ENCODE peak calls at places on chromosomes 7 and 10, in nine cellular contexts. L is CD8-positive, alpha-beta memory T cell; Z is upper lobe of right lung; X is AG04449; O is GM23248; J is naive thymus-derived CD4-positive, alpha-beta T cell; C is PC-3; I is lower lobe of right lung; Y is skeletal muscle cell. D is an unnamed sample.

GRCh38 chr10:122981066-122981464 is 864 bp downstream of the PSTK start:
- DNase-seq in L (no peak), Z (no peak), X (peak), O (peak), J (no peak), C (peak), I (no peak), Y (peak), D (peak)

GRCh38 chr7:158602905-158603772 is 15.5 kb upstream of the PTPRN2 start:
- DNase-seq in L (no peak), Z (no peak), X (no peak), O (no peak), J (no peak), C (no peak), I (no peak), Y (no peak), D (no peak)

GRCh38 chr10:93461807-93462178 is 20.3 kb downstream of the MYOF start:
- DNase-seq in L (no peak), Z (no peak), X (no peak), O (peak), J (no peak), C (peak), I (no peak), Y (no peak), D (no peak)

GRCh38 chr10:61894150-61894549 is 7.3 kb upstream of the ARID5B start:
- DNase-seq in L (no peak), Z (no peak), X (no peak), O (no peak), J (no peak), C (no peak), I (no peak), Y (no peak), D (no peak)

GRCh38 chr7:155318245-155318644 is 20.6 kb downstream of the INSIG1 start:
- DNase-seq in L (no peak), Z (no peak), X (no peak), O (no peak), J (no peak), C (no peak), I (no peak), Y (no peak), D (no peak)

GRCh38 chr10:34549953-34550352 is 265.1 kb downstream of the PARD3 start:
- DNase-seq in L (no peak), Z (no peak), X (no peak), O (no peak), J (no peak), C (no peak), I (no peak), Y (no peak), D (no peak)

GRCh38 chr7:156999611-157000046 is 10.8 kb downstream of the MNX1 start:
- DNase-seq in L (no peak), Z (peak), X (no peak), O (no peak), J (no peak), C (no peak), I (no peak), Y (no peak), D (no peak)

GRCh38 chr10:95864906-95865813 is 42.6 kb upstream of the CC2D2B start:
- DNase-seq in L (no peak), Z (no peak), X (peak), O (peak), J (peak), C (peak), I (no peak), Y (peak), D (peak)

GRCh38 chr10:99534939-99535763 is 2.4 kb downstream of the NKX2-3 start:
- DNase-seq in L (no peak), Z (no peak), X (no peak), O (peak), J (no peak), C (peak), I (no peak), Y (no peak), D (no peak)

GRCh38 chr7:2980406-2981102 is 63.1 kb downstream of the CARD11 start:
- DNase-seq in L (no peak), Z (peak), X (no peak), O (no peak), J (no peak), C (no peak), I (no peak), Y (no peak), D (no peak)

GRCh38 chr7:51352174-51353145 is 35.9 kb upstream of the COBL start:
- DNase-seq in L (no peak), Z (no peak), X (no peak), O (peak), J (no peak), C (no peak), I (no peak), Y (no peak), D (no peak)

GRCh38 chr10:132096223-132096622 is 30.5 kb downstream of the JAKMIP3 start:
- DNase-seq in L (no peak), Z (no peak), X (no peak), O (peak), J (no peak), C (peak), I (no peak), Y (no peak), D (no peak)

GRCh38 chr7:152989889-152990380 is 230.4 kb downstream of the ACTR3B start:
- DNase-seq in L (no peak), Z (no peak), X (no peak), O (no peak), J (no peak), C (no peak), I (no peak), Y (no peak), D (no peak)

DNA sequence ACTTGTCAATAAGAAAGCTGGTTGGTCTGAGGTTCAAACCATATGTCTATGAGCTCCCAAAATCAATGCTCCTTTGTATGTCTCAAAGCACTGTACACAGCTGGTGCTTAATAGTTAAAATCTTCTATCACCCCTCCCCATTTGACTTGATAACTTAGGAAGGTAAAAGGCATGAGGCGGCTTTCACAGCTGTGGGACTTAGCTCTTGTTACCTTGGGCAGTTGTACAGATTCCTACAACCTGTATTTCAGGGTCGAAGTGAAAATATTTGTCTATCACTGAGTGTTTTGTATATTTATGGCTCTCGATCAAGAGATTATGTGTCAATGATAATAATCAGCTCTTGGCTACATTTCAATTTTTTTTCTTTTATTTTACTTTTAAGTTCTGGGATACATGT is 992 bp upstream of the KIFBP start:
- DNase-seq in L (no peak), Z (no peak), X (no peak), O (no peak), J (no peak), C (peak), I (no peak), Y (no peak), D (no peak)
- H3K4me3 ChIP-seq in L (no peak), Z (no peak), X (no peak), O (peak), J (no peak), C (no peak), I (no peak), Y (no peak), D (no peak)

DNA sequence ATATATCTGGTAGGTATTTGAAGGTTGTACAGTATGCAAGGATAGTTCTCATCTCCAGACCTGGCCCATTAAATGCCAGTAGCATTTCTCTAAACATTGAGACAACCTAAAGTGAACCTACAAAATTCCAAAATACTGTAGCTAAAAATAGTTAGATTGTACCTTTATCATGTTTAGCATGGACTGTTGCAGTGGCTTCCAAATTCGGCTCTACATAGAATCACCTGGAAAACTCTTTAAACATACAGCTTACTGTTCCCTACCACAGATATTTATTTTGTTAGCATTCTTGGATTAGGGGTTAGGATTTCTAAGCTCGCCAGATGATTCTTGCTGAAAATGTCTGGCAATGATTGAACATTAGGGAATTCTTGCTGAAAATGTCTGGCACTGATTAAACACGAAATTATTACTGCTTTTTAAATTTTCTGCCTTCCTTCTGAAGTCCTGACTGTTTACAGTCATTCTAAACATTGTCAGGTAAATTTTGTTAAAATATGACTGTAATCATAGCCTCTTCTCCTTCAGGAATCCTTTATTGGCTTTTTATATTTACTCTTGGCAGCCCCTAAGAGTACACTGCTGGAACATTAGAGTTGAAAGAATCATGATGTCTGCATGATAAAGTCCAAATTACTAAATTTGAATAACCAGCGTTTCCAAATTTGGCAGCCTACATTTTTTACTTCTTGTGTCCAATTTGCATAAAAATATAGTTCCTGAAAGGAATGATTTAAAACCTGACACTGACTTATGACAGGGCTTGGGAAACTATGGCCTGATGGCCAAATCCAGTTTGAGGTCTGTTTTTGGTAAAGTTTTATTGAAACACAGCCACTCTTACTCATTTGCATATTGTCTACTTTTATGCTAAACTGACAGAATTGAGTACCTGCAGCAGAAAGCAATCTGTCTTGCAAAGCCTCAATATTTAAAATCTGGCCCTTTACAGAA is 40.3 kb downstream of the SHOC2 start:
- DNase-seq in L (no peak), Z (no peak), X (no peak), O (peak), J (no peak), C (no peak), I (no peak), Y (no peak), D (no peak)
- H3K4me3 ChIP-seq in L (no peak), Z (no peak), X (no peak), O (no peak), J (no peak), C (no peak), I (no peak), Y (no peak), D (no peak)

GRCh38 chr7:23475579-23475844 is 5.2 kb upstream of the IGF2BP3 start:
- DNase-seq in L (no peak), Z (no peak), X (no peak), O (no peak), J (no peak), C (no peak), I (no peak), Y (no peak), D (no peak)

GRCh38 chr7:23476286-23477169 is 6.2 kb upstream of the IGF2BP3 start:
- DNase-seq in L (no peak), Z (no peak), X (no peak), O (no peak), J (no peak), C (no peak), I (no peak), Y (no peak), D (no peak)

GRCh38 chr7:23473848-23474097 is 3.5 kb upstream of the IGF2BP3 start:
- DNase-seq in L (no peak), Z (no peak), X (no peak), O (no peak), J (no peak), C (no peak), I (no peak), Y (no peak), D (no peak)

GRCh38 chr7:23474098-23474828 is 4.0 kb upstream of the IGF2BP3 start:
- DNase-seq in L (no peak), Z (peak), X (peak), O (peak), J (peak), C (peak), I (peak), Y (peak), D (peak)

DNA sequence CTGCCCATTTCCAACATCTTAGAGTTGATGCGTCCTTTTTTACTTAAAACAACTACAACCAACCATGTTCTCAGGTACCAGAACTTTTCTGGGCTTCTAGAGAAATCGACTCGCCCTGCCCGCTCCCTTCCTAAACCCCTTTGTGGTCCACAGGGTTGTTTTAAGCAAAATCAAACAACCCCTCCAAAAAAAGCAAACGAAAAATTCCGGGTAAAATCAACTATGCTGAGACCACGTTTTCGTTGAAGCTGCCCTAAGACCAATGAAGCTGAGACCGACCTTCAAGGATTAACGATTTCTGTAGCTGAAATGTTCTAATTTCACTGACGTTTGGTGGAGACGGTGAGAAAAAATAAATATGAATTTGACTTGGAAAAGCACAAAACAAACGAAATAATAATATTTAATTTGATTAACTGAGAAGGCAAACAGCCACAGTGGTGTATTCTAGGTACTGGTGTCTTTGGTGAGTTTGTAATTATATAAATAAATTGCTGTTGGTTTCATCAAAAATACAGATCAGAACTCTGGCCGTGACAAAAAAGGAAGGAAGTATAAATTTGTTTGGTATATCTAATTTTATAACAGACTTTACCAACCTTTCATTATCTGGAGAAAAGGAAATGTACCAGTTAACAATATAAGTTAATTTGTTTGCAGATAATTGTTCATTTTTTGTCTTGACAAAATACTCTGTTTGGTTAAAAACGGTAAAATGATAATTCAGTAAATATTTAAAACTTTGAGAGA is 4.7 kb upstream of the IGF2BP3 start:
- DNase-seq in L (no peak), Z (no peak), X (no peak), O (no peak), J (no peak), C (peak), I (no peak), Y (no peak), D (no peak)
- H3K4me3 ChIP-seq in L (no peak), Z (no peak), X (peak), O (peak), J (no peak), C (peak), I (peak), Y (peak), D (no peak)

GRCh38 chr7:7185382-7185989 is 3.1 kb downstream of the C1GALT1 start:
- DNase-seq in L (no peak), Z (no peak), X (no peak), O (no peak), J (no peak), C (no peak), I (no peak), Y (no peak), D (no peak)

GRCh38 chr7:7183061-7183832 is 903 bp downstream of the C1GALT1 start:
- DNase-seq in L (peak), Z (peak), X (no peak), O (peak), J (peak), C (peak), I (peak), Y (no peak), D (no peak)

GRCh38 chr7:7181519-7182155 is 707 bp upstream of the C1GALT1 start:
- DNase-seq in L (peak), Z (peak), X (no peak), O (peak), J (peak), C (peak), I (peak), Y (no peak), D (no peak)

GRCh38 chr7:7182156-7183060 is at the start of gene C1GALT1:
- DNase-seq in L (peak), Z (peak), X (peak), O (peak), J (peak), C (peak), I (peak), Y (peak), D (peak)

GRCh38 chr7:7183833-7184463 is 1.6 kb downstream of the C1GALT1 start:
- DNase-seq in L (no peak), Z (no peak), X (no peak), O (peak), J (no peak), C (peak), I (no peak), Y (no peak), D (no peak)
- H3K4me3 ChIP-seq in L (peak), Z (peak), X (peak), O (peak), J (peak), C (peak), I (peak), Y (peak), D (peak)

DNA sequence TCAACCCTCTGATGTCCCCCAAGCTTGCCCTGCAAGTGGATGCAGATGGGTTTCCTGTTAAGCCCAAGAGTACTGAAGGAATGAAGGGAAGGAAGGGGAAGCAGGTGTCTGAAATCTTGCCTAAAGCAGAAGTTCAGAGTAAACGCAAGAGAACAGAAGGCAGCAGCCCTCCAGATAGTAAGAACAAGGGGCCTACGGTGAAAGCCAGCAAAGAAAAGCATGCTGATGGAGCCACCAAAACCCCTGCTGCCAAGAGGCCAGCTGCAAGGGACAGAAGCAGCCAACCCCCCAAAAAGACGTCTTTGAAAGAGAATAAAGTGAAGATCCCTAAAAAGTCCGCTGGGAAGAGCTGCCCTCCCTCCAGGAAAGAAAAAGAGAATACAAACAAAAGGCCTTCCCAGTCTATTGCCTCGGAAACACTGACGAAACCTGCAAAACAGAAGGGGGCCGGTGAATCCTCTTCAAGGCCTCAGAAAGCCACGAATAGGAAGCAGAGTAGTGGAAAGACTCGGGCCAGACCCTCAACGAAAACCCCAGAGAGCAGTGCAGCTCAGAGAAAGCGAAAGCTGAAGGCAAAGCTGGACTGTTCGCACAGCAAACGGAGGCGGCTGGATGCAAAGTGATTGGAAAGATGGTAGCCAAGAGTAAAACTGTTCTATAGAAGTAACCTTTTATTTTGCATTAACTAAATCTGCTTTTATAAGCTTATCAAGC is 152.6 kb downstream of the LCOR start:
- DNase-seq in L (no peak), Z (no peak), X (no peak), O (no peak), J (no peak), C (no peak), I (no peak), Y (no peak), D (no peak)
- H3K4me3 ChIP-seq in L (no peak), Z (no peak), X (no peak), O (no peak), J (no peak), C (no peak), I (peak), Y (peak), D (no peak)

GRCh38 chr7:11540271-11540761 is 291.7 kb downstream of the THSD7A start:
- DNase-seq in L (no peak), Z (no peak), X (no peak), O (peak), J (no peak), C (peak), I (no peak), Y (peak), D (no peak)

GRCh38 chr7:11538751-11539299 is 293.2 kb downstream of the THSD7A start:
- DNase-seq in L (no peak), Z (no peak), X (no peak), O (no peak), J (no peak), C (no peak), I (no peak), Y (no peak), D (no peak)

GRCh38 chr7:11541330-11541729 is 290.7 kb downstream of the THSD7A start:
- DNase-seq in L (no peak), Z (no peak), X (no peak), O (no peak), J (no peak), C (no peak), I (no peak), Y (no peak), D (no peak)

GRCh38 chr7:11539853-11540252 is 292.1 kb downstream of the THSD7A start:
- DNase-seq in L (no peak), Z (no peak), X (no peak), O (peak), J (no peak), C (no peak), I (no peak), Y (peak), D (no peak)
- H3K4me3 ChIP-seq in L (no peak), Z (no peak), X (no peak), O (peak), J (no peak), C (no peak), I (no peak), Y (no peak), D (no peak)